ENCODE peak calls at places on chromosomes 7 and 10, in five cellular contexts. One of them, this sample, is unnamed.

GRCh38 chr7:155918720-155919399 is 106.6 kb upstream of the SHH start:
- DNase-seq in globus pallidus: no peak
- DNase-seq in cardiac muscle cell: no peak
- DNase-seq in M059J: peak; percentile 97
- DNase-seq in activated CD4-positive, alpha-beta T cell treated with anti-CD3 and anti-CD28 coated beads, Interleukin-2, amount 50 U/mL, for 24 hours: no peak
- DNase-seq in this sample: peak; percentile 14

GRCh38 chr10:60485025-60485424 is 95.3 kb upstream of the ANK3 start:
- DNase-seq in cardiac muscle cell: no peak
- DNase-seq in globus pallidus: no peak
- DNase-seq in M059J: no peak
- DNase-seq in activated CD4-positive, alpha-beta T cell treated with anti-CD3 and anti-CD28 coated beads, Interleukin-2, amount 50 U/mL, for 24 hours: no peak
- DNase-seq in this sample: no peak

GRCh38 chr10:13016886-13017285 is 15.4 kb upstream of the CCDC3 start:
- DNase-seq in cardiac muscle cell: no peak
- DNase-seq in globus pallidus: no peak
- DNase-seq in activated CD4-positive, alpha-beta T cell treated with anti-CD3 and anti-CD28 coated beads, Interleukin-2, amount 50 U/mL, for 24 hours: no peak
- DNase-seq in M059J: no peak
- DNase-seq in this sample: no peak

GRCh38 chr10:133032976-133033741 is 54.6 kb upstream of the ADGRA1 start:
- DNase-seq in activated CD4-positive, alpha-beta T cell treated with anti-CD3 and anti-CD28 coated beads, Interleukin-2, amount 50 U/mL, for 24 hours: no peak
- DNase-seq in cardiac muscle cell: no peak
- DNase-seq in M059J: no peak
- DNase-seq in globus pallidus: no peak
- DNase-seq in this sample: no peak

GRCh38 chr7:50851451-50851850 is 68.8 kb upstream of the GRB10 start:
- DNase-seq in cardiac muscle cell: no peak
- DNase-seq in activated CD4-positive, alpha-beta T cell treated with anti-CD3 and anti-CD28 coated beads, Interleukin-2, amount 50 U/mL, for 24 hours: no peak
- DNase-seq in M059J: no peak
- DNase-seq in globus pallidus: no peak
- DNase-seq in this sample: no peak

GRCh38 chr10:343231-344215 is 208.3 kb downstream of the ZMYND11 start:
- DNase-seq in M059J: no peak
- DNase-seq in activated CD4-positive, alpha-beta T cell treated with anti-CD3 and anti-CD28 coated beads, Interleukin-2, amount 50 U/mL, for 24 hours: no peak
- DNase-seq in globus pallidus: no peak
- DNase-seq in cardiac muscle cell: no peak
- DNase-seq in this sample: peak; percentile 4

GRCh38 chr10:86113044-86113443 is 253.6 kb downstream of the GRID1 start:
- DNase-seq in M059J: no peak
- DNase-seq in globus pallidus: no peak
- DNase-seq in cardiac muscle cell: no peak
- DNase-seq in activated CD4-positive, alpha-beta T cell treated with anti-CD3 and anti-CD28 coated beads, Interleukin-2, amount 50 U/mL, for 24 hours: no peak
- DNase-seq in this sample: no peak

GRCh38 chr7:22090107-22090506 is 144.4 kb upstream of the CDCA7L start:
- DNase-seq in globus pallidus: no peak
- DNase-seq in cardiac muscle cell: no peak
- DNase-seq in M059J: no peak
- DNase-seq in activated CD4-positive, alpha-beta T cell treated with anti-CD3 and anti-CD28 coated beads, Interleukin-2, amount 50 U/mL, for 24 hours: no peak
- DNase-seq in this sample: no peak

GRCh38 chr10:110576220-110576619 is 8.7 kb downstream of the SMC3 start:
- DNase-seq in activated CD4-positive, alpha-beta T cell treated with anti-CD3 and anti-CD28 coated beads, Interleukin-2, amount 50 U/mL, for 24 hours: no peak
- DNase-seq in globus pallidus: no peak
- DNase-seq in cardiac muscle cell: no peak
- DNase-seq in M059J: peak; percentile 80
- DNase-seq in this sample: no peak

This sample was measured in dorsolateral prefrontal cortex.